ENCODE peak calls at places on chromosomes 4 and X, in four cellular contexts. One of them, this sample, is unnamed.

GRCh38 chr4:147780137-147780777 is 48.4 kb downstream of the ARHGAP10 start:
- DNase-seq in progenitor cell of endocrine pancreas: no peak
- DNase-seq in lower leg skin: no peak
- DNase-seq in HepG2: no peak
- DNase-seq in this sample: no peak

GRCh38 chr4:3186609-3187008 is 62.4 kb upstream of the MSANTD1 start:
- DNase-seq in progenitor cell of endocrine pancreas: no peak
- DNase-seq in lower leg skin: peak; percentile 7
- DNase-seq in HepG2: no peak
- DNase-seq in this sample: no peak

GRCh38 chr4:185587444-185588161 is 52.3 kb upstream of the PDLIM3 start:
- DNase-seq in progenitor cell of endocrine pancreas: no peak
- DNase-seq in lower leg skin: no peak
- DNase-seq in HepG2: no peak
- DNase-seq in this sample: peak; percentile 68

GRCh38 chr4:173211838-173212237 is 43.2 kb downstream of the GALNT7 start:
- DNase-seq in progenitor cell of endocrine pancreas: no peak
- DNase-seq in lower leg skin: no peak
- DNase-seq in HepG2: no peak
- DNase-seq in this sample: no peak

GRCh38 chrX:6021316-6022091 is 207.2 kb downstream of the NLGN4X start:
- DNase-seq in progenitor cell of endocrine pancreas: peak; percentile 56
- DNase-seq in lower leg skin: peak; percentile 13
- DNase-seq in HepG2: peak; percentile 2
- DNase-seq in this sample: no peak

GRCh38 chrX:24026403-24026801 is 584 bp downstream of the KLHL15 start:
- DNase-seq in progenitor cell of endocrine pancreas: no peak
- DNase-seq in lower leg skin: no peak
- DNase-seq in HepG2: no peak
- DNase-seq in this sample: no peak

GRCh38 chr4:139523076-139523475 is 32.9 kb downstream of the SETD7 start:
- DNase-seq in progenitor cell of endocrine pancreas: no peak
- DNase-seq in lower leg skin: no peak
- DNase-seq in HepG2: no peak
- DNase-seq in this sample: no peak

GRCh38 chr4:184163813-184164212 is 53.9 kb downstream of the ENPP6 start:
- DNase-seq in progenitor cell of endocrine pancreas: peak; percentile 64
- DNase-seq in lower leg skin: no peak
- DNase-seq in HepG2: peak; percentile 26
- DNase-seq in this sample: no peak

GRCh38 chr4:88033309-88033708 is 25.9 kb downstream of the PKD2 start:
- DNase-seq in progenitor cell of endocrine pancreas: peak; percentile 20
- DNase-seq in lower leg skin: peak; percentile 40
- DNase-seq in HepG2: peak; percentile 71
- DNase-seq in this sample: no peak

GRCh38 chr4:26081795-26082498 is 167.9 kb downstream of the SMIM20 start:
- DNase-seq in progenitor cell of endocrine pancreas: no peak
- DNase-seq in lower leg skin: no peak
- DNase-seq in HepG2: peak; percentile 32
- DNase-seq in this sample: no peak

GRCh38 chr4:186499467-186499866 is 55.9 kb downstream of the MTNR1A start:
- DNase-seq in progenitor cell of endocrine pancreas: no peak
- DNase-seq in lower leg skin: no peak
- DNase-seq in HepG2: no peak
- DNase-seq in this sample: no peak

GRCh38 chr4:29002151-29002550 is 1718.0 kb upstream of the PCDH7 start:
- DNase-seq in progenitor cell of endocrine pancreas: no peak
- DNase-seq in lower leg skin: no peak
- DNase-seq in HepG2: no peak
- DNase-seq in this sample: no peak

GRCh38 chr4:7905461-7905915 is 34.2 kb downstream of the AFAP1 start:
- DNase-seq in progenitor cell of endocrine pancreas: no peak
- DNase-seq in lower leg skin: no peak
- DNase-seq in HepG2: no peak
- DNase-seq in this sample: no peak

GRCh38 chr4:81621490-81621889 is 149.8 kb upstream of the RASGEF1B start:
- DNase-seq in progenitor cell of endocrine pancreas: no peak
- DNase-seq in lower leg skin: no peak
- DNase-seq in HepG2: no peak
- DNase-seq in this sample: no peak

GRCh38 chr4:103204114-103204513 is 6.0 kb upstream of the CENPE start:
- DNase-seq in progenitor cell of endocrine pancreas: no peak
- DNase-seq in lower leg skin: no peak
- DNase-seq in HepG2: peak; percentile 13
- DNase-seq in this sample: no peak

GRCh38 chr4:141339966-141340365 is 119.3 kb downstream of the ZNF330 start:
- DNase-seq in progenitor cell of endocrine pancreas: no peak
- DNase-seq in lower leg skin: no peak
- DNase-seq in HepG2: no peak
- DNase-seq in this sample: no peak

GRCh38 chrX:107552976-107553375 is 75.3 kb upstream of the PRPS1 start:
- DNase-seq in progenitor cell of endocrine pancreas: no peak
- DNase-seq in lower leg skin: no peak
- DNase-seq in HepG2: no peak
- DNase-seq in this sample: no peak

GRCh38 chr4:149194061-149194460 is 621.6 kb downstream of the IQCM start:
- DNase-seq in progenitor cell of endocrine pancreas: no peak
- DNase-seq in lower leg skin: no peak
- DNase-seq in HepG2: no peak
- DNase-seq in this sample: no peak

DNA sequence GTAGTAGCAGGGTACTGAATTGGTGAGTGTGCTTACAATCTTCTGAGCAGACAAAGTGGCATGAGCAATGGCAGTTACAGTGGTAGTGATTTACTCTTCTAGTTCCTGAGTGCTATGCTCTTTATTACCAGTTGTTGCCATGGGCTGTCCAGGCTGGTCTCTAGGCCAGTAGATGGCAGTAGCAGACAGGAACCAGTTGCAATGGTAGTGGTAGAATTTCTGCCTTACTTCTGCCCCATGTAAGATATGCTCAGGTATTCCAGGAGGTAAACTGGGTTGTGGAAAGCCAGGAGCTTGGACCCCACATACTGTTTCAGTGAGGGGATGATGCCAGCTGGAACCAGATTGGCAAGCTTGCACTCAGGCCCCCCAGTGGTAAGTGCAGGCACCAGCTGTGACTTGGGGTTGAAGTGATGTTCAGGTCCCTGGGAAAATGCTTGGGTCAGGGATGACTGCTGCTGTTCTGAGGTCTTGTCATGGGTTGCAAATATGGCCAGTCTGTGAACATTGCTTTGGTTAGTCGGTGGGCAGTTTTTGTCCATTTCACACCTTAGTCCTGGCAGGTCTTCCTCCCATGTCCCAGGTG is 63.0 kb upstream of the ZXDB start:
- DNase-seq in progenitor cell of endocrine pancreas: no peak
- DNase-seq in lower leg skin: no peak
- DNase-seq in HepG2: peak; percentile 5
- DNase-seq in this sample: no peak
- TF ChIP-seq CTCF in progenitor cell of endocrine pancreas: peak; percentile 48
- TF ChIP-seq CTCF in lower leg skin: no peak
- TF ChIP-seq CTCF in HepG2: peak; percentile 65
- TF ChIP-seq CTCF in this sample: no peak

DNA sequence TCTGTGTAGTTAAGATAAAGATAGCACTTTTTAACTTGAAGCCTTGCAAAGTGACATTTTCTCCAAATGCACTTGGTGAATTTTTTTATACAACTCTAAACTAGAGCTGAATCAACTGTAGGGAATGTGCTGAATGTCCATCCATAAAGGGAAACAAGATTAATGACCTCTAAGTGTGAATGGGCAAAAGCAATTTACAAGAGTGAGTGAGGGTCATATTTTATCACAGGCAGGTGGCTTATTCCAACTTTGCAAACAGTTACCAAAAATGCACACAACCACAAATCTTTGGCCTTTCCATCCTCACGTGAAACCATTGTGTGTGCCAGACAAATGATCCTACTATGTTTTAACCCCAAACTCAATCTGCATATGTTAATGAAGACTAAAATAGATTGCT is 298.9 kb downstream of the KCNIP4 start:
- DNase-seq in progenitor cell of endocrine pancreas: no peak
- DNase-seq in lower leg skin: no peak
- DNase-seq in HepG2: no peak
- DNase-seq in this sample: no peak
- TF ChIP-seq CTCF in progenitor cell of endocrine pancreas: no peak
- TF ChIP-seq CTCF in lower leg skin: no peak
- TF ChIP-seq CTCF in HepG2: no peak
- TF ChIP-seq CTCF in this sample: no peak

GRCh38 chr4:84451546-84451945 is 47.5 kb downstream of the NKX6-1 start:
- DNase-seq in progenitor cell of endocrine pancreas: no peak
- DNase-seq in lower leg skin: no peak
- DNase-seq in HepG2: no peak
- DNase-seq in this sample: no peak
- TF ChIP-seq CTCF in progenitor cell of endocrine pancreas: peak; percentile 57
- TF ChIP-seq CTCF in lower leg skin: no peak
- TF ChIP-seq CTCF in HepG2: peak; percentile 22
- TF ChIP-seq CTCF in this sample: no peak

GRCh38 chr4:179307297-179308136 is 1865.3 kb upstream of the AGA start:
- DNase-seq in progenitor cell of endocrine pancreas: peak; percentile 19
- DNase-seq in lower leg skin: no peak
- DNase-seq in HepG2: peak; percentile 24
- DNase-seq in this sample: no peak
- TF ChIP-seq CTCF in progenitor cell of endocrine pancreas: peak; percentile 81
- TF ChIP-seq CTCF in lower leg skin: no peak
- TF ChIP-seq CTCF in HepG2: peak; percentile 68
- TF ChIP-seq CTCF in this sample: peak; percentile 23

DNA sequence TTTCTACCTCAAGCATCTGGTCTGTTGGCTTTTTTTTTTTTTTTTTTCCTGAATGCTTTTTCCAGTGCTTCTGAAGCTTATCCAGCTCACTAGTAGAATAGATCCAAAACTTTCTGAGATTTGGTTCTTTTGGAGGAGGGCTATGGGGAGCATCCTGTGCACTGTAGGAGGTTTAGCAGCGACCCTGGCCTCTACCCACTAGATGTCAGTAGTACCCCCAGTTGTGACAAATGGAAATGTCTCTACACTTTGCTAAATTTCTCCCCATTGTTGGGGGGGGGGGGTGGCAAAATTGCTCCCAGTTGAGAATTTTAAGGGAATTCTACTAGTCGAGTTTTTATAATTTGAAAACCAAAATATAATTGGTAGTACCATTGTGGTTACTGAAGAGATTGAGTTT is 23.0 kb upstream of the PPA2 start:
- DNase-seq in progenitor cell of endocrine pancreas: no peak
- DNase-seq in lower leg skin: no peak
- DNase-seq in HepG2: no peak
- DNase-seq in this sample: no peak
- TF ChIP-seq CTCF in progenitor cell of endocrine pancreas: no peak
- TF ChIP-seq CTCF in lower leg skin: no peak
- TF ChIP-seq CTCF in HepG2: no peak
- TF ChIP-seq CTCF in this sample: no peak

GRCh38 chr4:60962286-60962685 is 237.8 kb upstream of the ADGRL3 start:
- DNase-seq in progenitor cell of endocrine pancreas: no peak
- DNase-seq in lower leg skin: no peak
- DNase-seq in HepG2: no peak
- DNase-seq in this sample: no peak
- TF ChIP-seq CTCF in progenitor cell of endocrine pancreas: no peak
- TF ChIP-seq CTCF in lower leg skin: no peak
- TF ChIP-seq CTCF in HepG2: no peak
- TF ChIP-seq CTCF in this sample: no peak

DNA sequence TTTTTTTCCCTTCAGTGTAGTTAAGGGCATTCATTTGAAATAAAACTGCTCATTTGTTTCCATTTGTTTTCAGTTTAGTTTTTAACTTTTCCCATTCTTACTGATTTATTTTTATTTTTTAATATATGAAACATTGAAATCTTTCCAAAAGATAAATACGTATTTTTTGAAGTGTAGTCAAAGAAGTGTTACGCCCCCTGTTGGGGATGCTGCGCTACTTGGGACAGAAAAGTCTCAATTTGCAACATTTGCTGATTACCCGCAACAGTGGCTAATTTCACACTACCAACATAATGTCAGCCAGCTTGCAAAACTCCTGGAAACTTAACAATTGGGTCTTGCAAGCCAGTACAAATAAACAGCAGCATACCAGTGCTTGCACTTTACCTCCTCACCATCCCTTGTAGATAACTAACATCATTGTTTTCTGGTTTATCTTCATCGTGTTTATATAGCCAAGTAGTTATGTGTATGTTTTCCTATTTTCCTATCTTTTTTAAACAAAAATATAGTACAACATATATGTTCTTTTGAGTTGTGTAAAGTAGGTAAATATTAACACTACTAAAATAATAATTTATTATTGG is 158.6 kb downstream of the STPG2 start:
- DNase-seq in progenitor cell of endocrine pancreas: no peak
- DNase-seq in lower leg skin: no peak
- DNase-seq in HepG2: no peak
- DNase-seq in this sample: no peak
- TF ChIP-seq CTCF in progenitor cell of endocrine pancreas: peak; percentile 55
- TF ChIP-seq CTCF in lower leg skin: no peak
- TF ChIP-seq CTCF in HepG2: peak; percentile 8
- TF ChIP-seq CTCF in this sample: no peak

DNA sequence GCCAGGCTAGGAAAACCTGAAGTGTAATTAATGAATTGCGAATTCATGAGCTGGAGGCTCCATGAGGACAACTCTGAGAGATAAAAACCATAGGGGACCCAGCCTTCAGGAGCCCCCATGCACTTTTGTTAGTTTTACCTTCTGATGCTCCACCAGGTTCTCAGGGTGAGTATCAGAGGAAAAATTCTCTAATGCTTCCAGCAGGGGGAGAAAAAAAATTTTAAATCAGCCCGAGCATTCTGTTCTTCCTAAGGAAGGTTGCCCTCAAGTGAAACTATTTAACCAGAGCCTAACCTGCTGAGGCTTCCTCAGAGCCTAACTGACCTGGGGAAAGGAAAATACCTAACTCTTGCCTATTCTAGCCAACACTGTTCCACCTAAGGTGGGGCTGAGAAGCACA is 552.6 kb downstream of the PPARGC1A start:
- DNase-seq in progenitor cell of endocrine pancreas: no peak
- DNase-seq in lower leg skin: no peak
- DNase-seq in HepG2: no peak
- DNase-seq in this sample: no peak
- TF ChIP-seq CTCF in progenitor cell of endocrine pancreas: peak; percentile 56
- TF ChIP-seq CTCF in lower leg skin: no peak
- TF ChIP-seq CTCF in HepG2: no peak
- TF ChIP-seq CTCF in this sample: no peak